ENCODE peak calls at places on chromosomes 6 and 20, in eight cellular contexts. N is AG04450; S is testis; L is body of pancreas; Y is fibroblast of lung; P is transverse colon; H is CD4-positive, alpha-beta memory T cell; G is psoas muscle. A is an unnamed sample.

GRCh38 chr6:127519469-127519785 is 292 bp upstream of the MTCL3 start:
- DNase-seq in H (no peak), S (no peak), Y (no peak), P (no peak), N (no peak), G (no peak), L (no peak), A (no peak)

GRCh38 chr20:25668446-25668845 is 28.2 kb downstream of the ZNF337 start:
- DNase-seq in G (no peak), Y (no peak), S (peak), H (no peak), N (no peak), L (no peak), P (no peak), A (no peak)

GRCh38 chr20:258963-259362 is 1.4 kb downstream of the DEFB132 start:
- DNase-seq in N (no peak), S (no peak), Y (peak), H (no peak), L (peak), P (no peak), G (no peak), A (peak)

GRCh38 chr6:31580807-31581437 is 1.3 kb downstream of the LTB start:
- DNase-seq in G (peak), N (peak), Y (peak), L (peak), H (peak), P (peak), S (peak), A (peak)

GRCh38 chr6:134047673-134048072 is 4.8 kb downstream of the SLC2A12 start:
- DNase-seq in Y (no peak), P (no peak), G (peak), H (no peak), S (no peak), N (no peak), L (no peak), A (no peak)

GRCh38 chr6:145254649-145255401 is 480.5 kb downstream of the EPM2A start:
- DNase-seq in P (no peak), H (no peak), N (no peak), Y (no peak), L (no peak), G (no peak), S (no peak), A (no peak)

GRCh38 chr6:30888472-30889137 is 4.3 kb downstream of the DDR1 start:
- DNase-seq in N (no peak), P (no peak), H (no peak), G (no peak), Y (peak), S (no peak), L (no peak), A (no peak)

GRCh38 chr6:157019115-157019628 is 242.0 kb downstream of the ARID1B start:
- DNase-seq in Y (no peak), N (no peak), H (no peak), G (no peak), P (no peak), S (no peak), L (no peak), A (peak)

GRCh38 chr20:59972037-59972801 is 14.0 kb downstream of the CDH26 start:
- DNase-seq in L (no peak), N (no peak), Y (peak), H (no peak), S (no peak), G (no peak), P (no peak), A (no peak)

GRCh38 chr6:159067334-159067733 is 22.5 kb upstream of the TAGAP start:
- DNase-seq in L (no peak), P (no peak), G (no peak), S (no peak), H (no peak), Y (no peak), N (no peak), A (no peak)

GRCh38 chr6:169897601-169898358 is 146.4 kb downstream of the ERMARD start:
- DNase-seq in L (no peak), H (no peak), N (no peak), P (no peak), G (no peak), S (no peak), Y (no peak), A (no peak)

GRCh38 chr6:76347539-76347938 is 275.1 kb upstream of the IMPG1 start:
- DNase-seq in N (no peak), H (no peak), S (no peak), P (no peak), L (no peak), Y (no peak), G (no peak), A (no peak)

GRCh38 chr6:34147906-34148701 is 2.2 kb upstream of the GRM4 start:
- DNase-seq in N (no peak), Y (no peak), S (no peak), H (no peak), L (no peak), P (no peak), G (no peak), A (peak)

GRCh38 chr6:149235130-149235561 is 82.4 kb upstream of the TAB2 start:
- DNase-seq in Y (peak), L (peak), S (no peak), P (peak), H (no peak), N (no peak), G (no peak), A (no peak)

GRCh38 chr6:130670142-130670541 is 157.1 kb upstream of the SMLR1 start:
- DNase-seq in S (no peak), H (no peak), P (no peak), L (no peak), Y (no peak), N (no peak), G (no peak), A (peak)

GRCh38 chr6:33418690-33419291 is 884 bp upstream of the CUTA start:
- DNase-seq in G (no peak), N (no peak), Y (no peak), S (no peak), H (peak), L (no peak), P (no peak), A (no peak)

GRCh38 chr6:41644297-41644879 is 6.1 kb downstream of the MDFI start:
- DNase-seq in Y (no peak), P (no peak), G (no peak), N (no peak), H (no peak), S (no peak), L (no peak), A (peak)

GRCh38 chr6:34391711-34392496 is 565 bp downstream of the NUDT3 start:
- DNase-seq in S (peak), N (no peak), G (peak), P (peak), H (no peak), Y (peak), L (peak), A (peak)

GRCh38 chr6:36735110-36735971 is 37.7 kb downstream of the RAB44 start:
- DNase-seq in P (peak), H (no peak), L (peak), S (peak), G (peak), Y (peak), N (peak), A (no peak)

GRCh38 chr6:104860221-104860620 is 502 bp upstream of the HACE1 start:
- DNase-seq in G (no peak), N (no peak), S (no peak), Y (no peak), H (no peak), L (peak), P (peak), A (no peak)

GRCh38 chr6:160950507-160950906 is 41.1 kb upstream of the MAP3K4 start:
- DNase-seq in P (no peak), G (no peak), H (no peak), L (peak), S (no peak), N (no peak), Y (peak), A (no peak)

GRCh38 chr20:24470031-24470781 is 777 bp downstream of the SYNDIG1 start:
- DNase-seq in S (no peak), P (no peak), G (no peak), Y (peak), N (no peak), H (no peak), L (no peak), A (peak)
- H3K4me3 ChIP-seq in S (peak), P (no peak), G (peak), Y (no peak), N (no peak), H (no peak), L (no peak), A (peak)

GRCh38 chr6:73258721-73259120 is 4.3 kb downstream of the KHDC1 start:
- DNase-seq in Y (no peak), G (no peak), S (no peak), P (no peak), L (no peak), N (no peak), H (no peak), A (no peak)

GRCh38 chr6:73263570-73263909 is 544 bp upstream of the KHDC1 start:
- DNase-seq in Y (no peak), N (no peak), P (no peak), G (no peak), H (no peak), S (no peak), L (no peak), A (no peak)

GRCh38 chr6:73262701-73263569 is at the start of gene KHDC1:
- DNase-seq in S (peak), Y (peak), N (peak), H (peak), G (peak), P (peak), L (peak), A (peak)

GRCh38 chr6:73264446-73264845 is 1.4 kb upstream of the KHDC1 start:
- DNase-seq in P (no peak), S (no peak), L (no peak), N (no peak), H (no peak), Y (no peak), G (no peak), A (no peak)
- H3K27ac ChIP-seq in P (no peak), S (no peak), L (no peak), N (no peak), H (no peak), Y (no peak), G (no peak), A (no peak)

DNA sequence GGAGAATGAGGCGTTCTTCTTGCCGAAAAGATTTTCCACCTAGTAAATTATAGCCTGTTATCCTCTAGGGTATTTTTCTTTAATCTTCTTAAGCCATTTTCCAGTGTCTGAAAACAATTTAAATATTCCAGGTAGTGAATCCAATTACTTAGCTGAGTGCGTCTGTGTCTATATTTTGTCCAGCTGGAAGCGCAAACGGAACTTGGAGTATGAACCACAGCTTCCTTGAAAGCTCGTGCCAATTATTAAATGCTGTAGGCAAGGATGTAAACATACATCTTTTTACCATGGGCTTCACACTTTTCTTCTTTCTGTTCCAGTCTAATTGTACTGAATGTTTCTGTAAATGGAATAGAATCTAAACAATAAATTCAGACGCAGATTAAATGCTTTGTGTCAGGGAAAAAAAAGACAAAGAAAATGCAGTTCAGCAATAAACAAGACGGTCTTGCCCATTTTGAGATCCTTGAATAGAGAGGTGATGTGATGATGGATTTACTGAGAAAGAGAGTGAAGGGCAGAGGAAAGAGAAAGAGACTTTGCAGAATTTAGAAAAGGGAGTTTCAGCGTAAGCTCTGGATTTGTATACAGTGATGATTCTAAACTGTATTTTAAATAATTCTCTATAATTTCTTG is 1.9 kb downstream of the PLCB1 start:
- DNase-seq in G (no peak), S (no peak), L (no peak), Y (no peak), H (no peak), P (no peak), N (no peak), A (peak)
- H3K4me3 ChIP-seq in G (peak), S (no peak), L (peak), Y (peak), H (no peak), P (no peak), N (no peak), A (no peak)

GRCh38 chr6:11795403-11795802 is 16.8 kb upstream of the ADTRP start:
- DNase-seq in S (no peak), Y (no peak), L (no peak), H (no peak), P (no peak), N (no peak), G (no peak), A (no peak)
- H3K27ac ChIP-seq in S (no peak), Y (no peak), L (peak), H (no peak), P (peak), N (no peak), G (no peak), A (no peak)

DNA sequence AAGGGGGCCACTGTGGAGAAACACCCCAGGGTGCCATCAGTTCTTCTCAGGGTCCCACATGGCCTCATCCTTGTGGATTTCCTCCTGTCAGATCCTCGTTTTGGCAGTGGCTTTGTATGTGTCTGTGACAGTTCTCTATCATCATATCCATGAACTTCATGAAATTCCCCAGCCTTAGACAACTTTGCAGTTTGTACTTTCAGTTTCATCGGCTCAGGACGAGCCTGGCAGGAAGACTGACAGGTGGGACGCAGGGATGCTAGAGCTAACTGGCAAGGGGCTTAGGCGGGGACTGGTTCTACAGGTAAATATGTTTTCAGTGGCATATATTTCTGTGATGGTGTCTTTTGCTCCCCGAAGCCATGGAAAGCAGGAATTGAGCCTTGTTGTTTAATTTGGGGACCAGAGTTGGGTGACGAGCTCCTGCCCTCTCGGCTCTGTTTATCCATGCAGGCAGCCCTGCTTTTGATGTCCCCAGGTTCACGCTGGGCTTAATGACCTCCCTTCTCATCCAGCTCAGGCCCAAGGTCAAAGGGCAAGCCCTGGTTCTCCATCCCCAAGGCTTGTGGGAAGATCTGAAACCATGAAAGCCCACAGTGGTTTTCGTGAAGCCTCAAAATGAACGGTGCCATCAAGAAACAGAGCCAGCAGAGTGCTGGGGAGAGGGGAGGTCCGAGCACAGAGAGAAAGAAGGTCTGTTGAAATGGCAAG is 11.2 kb downstream of the SDCBP2 start:
- DNase-seq in P (no peak), H (no peak), G (no peak), Y (peak), N (no peak), L (no peak), S (no peak), A (no peak)
- H3K4me3 ChIP-seq in P (no peak), H (no peak), G (no peak), Y (no peak), N (no peak), L (no peak), S (no peak), A (no peak)

DNA sequence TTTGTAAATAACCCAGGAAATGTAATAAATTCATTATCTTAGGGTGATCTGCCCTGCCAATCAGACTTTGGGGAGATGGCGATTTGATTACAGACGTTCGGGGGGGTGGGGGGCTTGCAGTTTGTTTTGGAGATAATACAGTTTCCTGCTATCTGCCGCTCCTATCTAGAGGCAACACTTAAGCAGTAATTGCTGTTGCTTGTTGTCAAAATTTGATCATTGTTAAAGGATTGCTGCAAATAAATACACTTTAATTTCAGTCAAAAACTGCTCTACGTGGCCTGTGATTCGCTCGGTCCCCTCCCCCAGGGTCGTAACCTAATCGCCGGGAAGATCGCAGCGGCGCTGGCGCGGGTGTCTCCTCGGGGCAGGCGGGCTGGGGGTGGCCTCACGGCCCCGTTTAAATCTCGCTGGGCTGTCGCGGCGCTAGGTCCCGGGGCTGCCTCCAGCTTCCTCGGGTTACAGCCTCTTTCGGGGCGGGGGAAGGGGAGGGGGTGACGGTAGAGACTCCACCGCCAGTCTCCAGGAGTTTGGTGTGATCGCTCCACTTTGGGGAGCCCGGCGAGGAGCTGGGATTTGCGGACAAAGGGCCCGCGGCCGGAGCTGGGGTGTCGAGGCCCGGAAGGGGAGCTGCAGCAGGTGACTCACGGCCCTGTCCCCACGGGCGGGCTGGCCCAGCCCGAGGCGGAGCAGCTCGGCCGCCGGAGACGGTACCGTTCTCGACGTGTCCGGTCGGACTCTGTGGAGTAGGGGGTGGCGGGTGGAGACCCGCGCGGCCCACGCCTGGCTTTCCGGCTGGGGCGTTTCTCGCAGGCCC is 4.1 kb downstream of the FOXC1 start:
- DNase-seq in S (no peak), L (peak), G (peak), N (no peak), Y (peak), H (no peak), P (no peak), A (no peak)
- H3K27ac ChIP-seq in S (peak), L (no peak), G (no peak), N (no peak), Y (peak), H (no peak), P (no peak), A (no peak)

DNA sequence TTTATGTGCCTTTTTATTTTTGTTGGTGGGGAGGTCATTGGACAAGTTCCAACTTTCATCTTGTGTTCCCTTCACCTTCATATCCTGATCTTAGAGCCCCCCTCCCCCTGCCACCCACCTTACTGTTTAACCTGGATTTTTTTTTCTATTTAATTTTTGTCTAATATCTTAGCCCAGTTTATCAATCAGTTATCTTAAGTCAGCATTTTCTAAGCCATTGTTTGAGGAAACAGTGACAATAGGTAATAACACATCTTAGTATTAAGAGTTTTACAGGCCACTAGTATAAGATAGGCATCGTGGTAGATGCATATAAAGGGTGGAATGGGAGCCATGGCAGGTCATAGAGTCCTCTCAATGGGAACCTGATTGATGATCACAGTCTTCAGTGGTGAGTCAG is 2.4 kb downstream of the ABT1 start:
- DNase-seq in H (no peak), N (no peak), Y (no peak), L (no peak), P (no peak), S (no peak), G (no peak), A (no peak)
- H3K4me3 ChIP-seq in H (no peak), N (no peak), Y (no peak), L (no peak), P (no peak), S (no peak), G (no peak), A (no peak)

DNA sequence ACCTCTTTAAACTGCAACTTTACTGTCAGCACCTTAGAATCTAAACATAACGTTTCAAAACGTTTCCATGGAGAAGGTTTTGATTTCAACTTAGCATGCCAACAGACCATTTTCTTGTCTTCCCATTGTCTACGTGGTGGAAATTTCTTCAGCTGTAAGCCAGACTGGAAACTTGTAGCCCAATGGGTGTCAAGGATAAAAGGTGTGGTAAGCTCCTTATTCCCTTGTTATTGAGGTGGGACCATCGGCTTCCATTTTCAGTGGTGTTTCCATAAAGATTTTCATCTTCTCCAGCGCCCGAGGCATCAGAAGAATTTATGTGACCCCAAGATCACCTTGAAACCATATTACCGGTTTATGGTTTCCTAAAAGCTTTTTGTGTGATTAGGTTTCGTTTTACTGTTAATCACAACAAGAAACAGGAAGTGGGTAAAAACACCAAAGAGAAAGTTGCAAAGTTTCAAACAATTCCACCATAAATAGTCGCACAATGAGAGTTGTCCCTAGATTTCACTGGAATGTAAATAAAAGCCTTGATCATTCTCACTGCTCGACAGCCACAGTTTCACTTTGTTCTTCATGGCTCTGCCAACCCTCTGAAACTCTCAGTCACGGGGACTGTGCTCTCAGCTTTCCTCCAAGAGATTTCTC is 62.9 kb upstream of the CD2AP start:
- DNase-seq in P (no peak), N (no peak), S (no peak), Y (peak), G (no peak), L (peak), H (peak), A (no peak)
- H3K27ac ChIP-seq in P (peak), N (peak), S (no peak), Y (peak), G (no peak), L (peak), H (peak), A (no peak)

GRCh38 chr6:98847767-98848538 is 13.6 kb downstream of the POU3F2 start:
- DNase-seq in Y (no peak), S (no peak), G (no peak), N (no peak), L (peak), P (no peak), H (no peak), A (no peak)
- H3K4me3 ChIP-seq in Y (no peak), S (peak), G (peak), N (peak), L (no peak), P (no peak), H (no peak), A (no peak)